ENCODE peak calls at places on chromosomes 13 and 19, in eight cellular contexts. B is hepatic stellate cell; M is amygdala; E is B cell; Z is activated CD4-positive, CD25-positive, alpha-beta regulatory T cell treated with anti-CD3 and anti-CD28 coated beads, Interleukin-2, amount 50 U/mL, for 16 hours; J is NCI-H1436 treated with DMSO at 0.1 percent for 48 hours; W is stimulated activated CD8-positive, alpha-beta memory T cell treated with anti-CD3 and anti-CD28 coated beads, Interleukin-15, amount 100 ng/mL, for 1 hour; O is activated CD8-positive, alpha-beta memory T cell treated with anti-CD3 and anti-CD28 coated beads for 4 hours. I is an unnamed sample.

GRCh38 chr19:1183543-1184172 is 9.6 kb upstream of the SBNO2 start:
- DNase-seq in B (no peak), M (no peak), E (no peak), Z (no peak), J (no peak), W (no peak), O (no peak), I (no peak)

GRCh38 chr19:39158646-39159260 is 33.2 kb downstream of the PAK4 start:
- DNase-seq in B (no peak), M (no peak), E (no peak), Z (no peak), J (no peak), W (no peak), O (no peak), I (no peak)

GRCh38 chr19:32345261-32346207 is at the start of gene ZNF507:
- DNase-seq in B (peak; percentile 95), M (peak; percentile 86), E (peak; percentile 93), Z (peak; percentile 76), J (no peak), W (peak; percentile 62), O (peak; percentile 53), I (peak; percentile 80)

GRCh38 chr19:46000497-46001246 is 5.4 kb downstream of the CCDC61 start:
- DNase-seq in B (no peak), M (peak; percentile 48), E (peak; percentile 83), Z (peak; percentile 56), J (no peak), W (peak; percentile 57), O (peak; percentile 48), I (peak; percentile 87)

GRCh38 chr13:109336730-109337129 is 449.7 kb downstream of the IRS2 start:
- DNase-seq in B (peak; percentile 17), M (no peak), E (no peak), Z (no peak), J (no peak), W (no peak), O (no peak), I (no peak)

GRCh38 chr13:49023441-49023840 is 47.7 kb downstream of the FNDC3A start:
- DNase-seq in B (peak; percentile 46), M (no peak), E (no peak), Z (no peak), J (no peak), W (no peak), O (no peak), I (no peak)

GRCh38 chr19:8331263-8331840 is 10.1 kb downstream of the RPS28 start:
- DNase-seq in B (no peak), M (no peak), E (no peak), Z (no peak), J (no peak), W (no peak), O (no peak), I (no peak)

GRCh38 chr13:93775507-93776108 is 549.0 kb downstream of the GPC6 start:
- DNase-seq in B (peak; percentile 14), M (no peak), E (no peak), Z (no peak), J (no peak), W (no peak), O (no peak), I (no peak)

GRCh38 chr13:53264751-53265150 is 236.1 kb downstream of the OLFM4 start:
- DNase-seq in B (no peak), M (no peak), E (no peak), Z (no peak), J (no peak), W (no peak), O (no peak), I (no peak)